ENCODE peak calls at places on chromosomes 13 and 19, in eight cellular contexts. N is cardiac muscle cell; P is CD4-positive, alpha-beta T cell; X is Caco-2; Y is HFFc6; O is brain microvascular endothelial cell; D is PC-3; Q is AG09309. Z is an unnamed sample.
A peak's percentile ranks its signal among the peaks of the same experiment; 100 is the strongest.

GRCh38 chr13:110250258-110250891 is 56.6 kb downstream of the COL4A1 start:
- DNase-seq in X (no peak), P (no peak), D (peak; percentile 11), Q (no peak), Y (peak; percentile 80), N (peak; percentile 82), O (peak; percentile 81), Z (no peak)

GRCh38 chr19:41376241-41376997 is at the start of gene TMEM91:
- DNase-seq in P (no peak), Y (no peak), O (peak; percentile 25), X (no peak), Q (no peak), N (peak; percentile 44), D (no peak), Z (no peak)

GRCh38 chr13:83546476-83546875 is 335.8 kb downstream of the SLITRK1 start:
- DNase-seq in N (peak; percentile 5), X (no peak), D (no peak), P (no peak), Q (no peak), Y (no peak), O (no peak), Z (no peak)

GRCh38 chr13:106573279-106573831 is 5.4 kb upstream of the ARGLU1 start:
- DNase-seq in N (peak; percentile 53), P (no peak), Y (peak; percentile 76), O (no peak), D (no peak), X (no peak), Q (peak; percentile 61), Z (no peak)

GRCh38 chr19:44684892-44685847 is 13.8 kb upstream of the CEACAM16 start:
- DNase-seq in D (peak; percentile 82), N (peak; percentile 93), X (no peak), Q (peak; percentile 79), Y (peak; percentile 96), O (peak; percentile 94), P (no peak), Z (peak; percentile 47)

GRCh38 chr19:3499738-3500428 is 591 bp downstream of the DOHH start:
- DNase-seq in N (no peak), D (no peak), P (no peak), X (no peak), O (no peak), Q (no peak), Y (no peak), Z (no peak)

GRCh38 chr13:32548837-32549236 is 10.2 kb upstream of the N4BP2L2 start:
- DNase-seq in D (no peak), Y (no peak), O (peak; percentile 23), P (no peak), N (peak; percentile 86), Q (no peak), X (no peak), Z (no peak)

GRCh38 chr19:21439372-21439771 is 42.4 kb downstream of the ZNF493 start:
- DNase-seq in X (no peak), D (peak; percentile 22), P (no peak), Q (no peak), N (peak; percentile 33), O (no peak), Y (no peak), Z (no peak)

GRCh38 chr13:33554919-33555791 is 262.8 kb upstream of the RFC3 start:
- DNase-seq in O (no peak), D (peak; percentile 21), Y (no peak), N (peak; percentile 20), X (no peak), P (no peak), Q (no peak), Z (no peak)

GRCh38 chr19:46487178-46487801 is 8.4 kb downstream of the PNMA8B start:
- DNase-seq in D (no peak), Y (no peak), O (no peak), Q (no peak), X (no peak), P (no peak), N (no peak), Z (no peak)

GRCh38 chr19:35727956-35728706 is 10.3 kb downstream of the KMT2B start:
- DNase-seq in P (no peak), X (no peak), N (no peak), D (no peak), Q (no peak), Y (no peak), O (no peak), Z (no peak)

GRCh38 chr19:45667620-45668341 is at the start of gene GIPR:
- DNase-seq in N (no peak), Q (no peak), D (peak; percentile 70), P (no peak), Y (peak; percentile 53), O (peak; percentile 25), X (peak; percentile 73), Z (peak; percentile 26)

GRCh38 chr19:402786-403185 is 6.2 kb downstream of the C2CD4C start:
- DNase-seq in O (no peak), Q (no peak), D (no peak), X (no peak), P (no peak), N (no peak), Y (no peak), Z (no peak)

GRCh38 chr13:41085961-41086360 is 24.7 kb downstream of the WBP4 start:
- DNase-seq in D (no peak), Y (no peak), X (no peak), P (no peak), Q (no peak), O (no peak), N (peak; percentile 15), Z (no peak)

GRCh38 chr13:75771818-75772217 is 135.7 kb downstream of the LMO7 start:
- DNase-seq in X (no peak), Y (peak; percentile 83), P (no peak), D (peak; percentile 80), N (peak; percentile 62), O (peak; percentile 43), Q (peak; percentile 43), Z (peak; percentile 74)

GRCh38 chr13:31394491-31394890 is 194.7 kb downstream of the B3GLCT start:
- DNase-seq in D (no peak), P (no peak), X (no peak), O (no peak), Q (no peak), N (no peak), Y (no peak), Z (no peak)

GRCh38 chr19:2391118-2391725 is 31.2 kb downstream of the TMPRSS9 start:
- DNase-seq in X (peak; percentile 53), Y (peak; percentile 65), P (no peak), N (peak; percentile 84), D (peak; percentile 69), Q (no peak), O (peak; percentile 58), Z (peak; percentile 44)

GRCh38 chr19:41427647-41428480 is 690 bp upstream of the B3GNT8 start:
- DNase-seq in D (no peak), N (peak; percentile 35), Y (no peak), O (no peak), Q (no peak), P (no peak), X (no peak), Z (peak; percentile 27)

GRCh38 chr19:36377541-36378178 is 1.3 kb downstream of the ZFP14 start:
- DNase-seq in O (no peak), Q (no peak), N (no peak), P (no peak), X (no peak), Y (no peak), D (no peak), Z (no peak)

GRCh38 chr13:40130871-40131636 is 475.6 kb downstream of the COG6 start:
- DNase-seq in Y (no peak), N (peak; percentile 53), D (peak; percentile 57), P (no peak), X (no peak), O (peak; percentile 88), Q (no peak), Z (peak; percentile 19)

GRCh38 chr19:10788146-10788545 is 47.9 kb downstream of the TMED1 start:
- DNase-seq in O (no peak), D (no peak), Q (no peak), P (no peak), Y (no peak), N (no peak), X (no peak), Z (no peak)

DNA sequence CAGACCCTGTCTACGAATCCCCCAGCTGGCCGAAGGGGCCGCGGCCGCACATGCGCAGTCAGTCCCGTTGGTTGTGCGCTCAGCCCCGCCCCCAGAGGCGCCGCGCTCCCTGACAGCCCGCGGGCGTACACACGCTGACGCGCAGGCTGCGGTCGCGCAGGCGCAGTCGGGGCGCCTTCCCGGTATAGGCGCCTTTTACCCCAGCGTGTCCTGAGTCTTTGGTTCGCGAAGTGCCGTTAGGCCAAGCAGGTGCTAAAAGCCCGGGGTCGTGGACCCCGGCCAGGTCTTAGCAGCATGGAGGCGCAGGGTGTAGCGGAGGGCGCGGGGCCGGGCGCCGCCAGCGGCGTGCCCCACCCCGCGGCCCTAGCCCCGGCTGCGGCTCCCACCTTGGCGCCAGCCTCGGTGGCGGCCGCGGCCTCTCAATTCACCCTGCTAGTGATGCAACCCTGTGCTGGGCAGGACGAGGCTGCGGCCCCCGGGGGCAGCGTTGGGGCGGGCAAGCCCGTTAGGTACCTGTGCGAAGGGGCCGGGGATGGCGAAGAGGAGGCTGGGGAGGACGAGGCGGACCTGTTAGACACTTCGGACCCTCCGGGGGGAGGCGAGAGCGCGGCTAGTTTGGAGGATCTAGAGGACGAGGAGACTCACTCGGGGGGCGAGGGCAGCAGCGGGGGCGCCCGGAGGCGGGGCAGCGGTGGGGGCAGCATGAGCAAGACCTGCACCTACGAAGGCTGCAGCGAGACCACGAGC is at the start of gene RFXAP:
- DNase-seq in Q (peak; percentile 17), N (peak; percentile 92), X (peak; percentile 87), O (peak; percentile 74), P (peak; percentile 87), D (peak; percentile 76), Y (peak; percentile 65), Z (peak; percentile 91)
- TF ChIP-seq CTCF in Q (no peak), N (no peak), X (no peak), O (no peak), P (peak; percentile 28), D (no peak), Y (peak; percentile 50), Z (no peak)

DNA sequence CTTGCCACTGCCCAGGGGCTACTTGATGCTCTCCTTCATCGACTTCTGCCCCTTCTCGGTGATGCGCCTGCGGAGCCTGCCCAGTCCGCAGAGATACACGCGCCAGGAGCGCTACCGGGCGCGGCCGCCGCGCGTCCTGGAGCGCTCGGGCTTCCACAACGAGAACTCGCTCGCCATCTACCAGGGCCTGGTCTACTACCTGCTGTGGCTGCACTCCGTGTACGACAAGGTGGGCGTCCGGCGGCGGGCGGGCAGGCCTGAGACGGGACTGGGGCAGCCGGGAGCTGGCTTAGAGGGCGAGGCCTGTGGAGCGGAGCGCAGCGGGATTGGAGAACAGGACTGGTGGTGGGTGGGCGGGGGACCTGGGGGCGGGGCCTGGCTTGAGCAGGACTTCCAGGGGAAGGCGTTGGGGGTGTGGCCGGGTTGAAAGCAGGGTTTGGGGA is 12.7 kb upstream of the PSMD8 start:
- DNase-seq in N (peak; percentile 73), D (peak; percentile 66), Q (no peak), O (peak; percentile 59), P (peak; percentile 27), Y (peak; percentile 43), X (peak; percentile 94), Z (peak; percentile 88)
- TF ChIP-seq CTCF in N (no peak), D (no peak), Q (peak; percentile 20), O (peak; percentile 28), P (no peak), Y (no peak), X (peak; percentile 22), Z (no peak)

GRCh38 chr13:42498521-42498920 is 75.4 kb upstream of the TNFSF11 start:
- DNase-seq in D (no peak), Y (no peak), Q (no peak), O (no peak), P (no peak), N (no peak), X (no peak), Z (no peak)
- TF ChIP-seq CTCF in D (no peak), Y (no peak), Q (no peak), O (peak; percentile 33), P (no peak), N (peak; percentile 6), X (no peak), Z (no peak)

GRCh38 chr19:48568345-48568886 is 16.4 kb downstream of the SULT2B1 start:
- DNase-seq in P (no peak), N (peak; percentile 91), Y (peak; percentile 89), Q (no peak), D (peak; percentile 83), O (peak; percentile 70), X (no peak), Z (peak; percentile 81)
- TF ChIP-seq CTCF in P (no peak), N (no peak), Y (no peak), Q (no peak), D (no peak), O (no peak), X (no peak), Z (no peak)

Z was measured in RWPE1.